ENCODE peak calls at places on chromosome 2, in five cellular contexts. One of them, this sample, is unnamed.

GRCh38 chr2:85438291-85439110 is 20.0 kb downstream of the SH2D6 start:
- DNase-seq in gastrocnemius medialis: no peak
- DNase-seq in OCI-LY7: no peak
- DNase-seq in HFFc6: no peak
- DNase-seq in cardiac muscle cell: no peak
- DNase-seq in this sample: no peak

GRCh38 chr2:25377822-25378421 is 36.2 kb upstream of the DNMT3A start:
- DNase-seq in OCI-LY7: no peak
- DNase-seq in cardiac muscle cell: no peak
- DNase-seq in HFFc6: no peak
- DNase-seq in gastrocnemius medialis: no peak
- DNase-seq in this sample: peak

GRCh38 chr2:80111185-80111584 is 193.4 kb downstream of the LRRTM1 start:
- DNase-seq in OCI-LY7: no peak
- DNase-seq in cardiac muscle cell: no peak
- DNase-seq in HFFc6: peak
- DNase-seq in gastrocnemius medialis: no peak
- DNase-seq in this sample: no peak

GRCh38 chr2:231800493-231801091 is 14.3 kb downstream of the COPS7B start:
- DNase-seq in OCI-LY7: peak
- DNase-seq in cardiac muscle cell: peak
- DNase-seq in HFFc6: peak
- DNase-seq in gastrocnemius medialis: no peak
- DNase-seq in this sample: no peak

GRCh38 chr2:62147610-62148301 is 48.2 kb upstream of the B3GNT2 start:
- DNase-seq in cardiac muscle cell: peak
- DNase-seq in HFFc6: peak
- DNase-seq in OCI-LY7: no peak
- DNase-seq in gastrocnemius medialis: no peak
- DNase-seq in this sample: no peak

GRCh38 chr2:168545439-168546082 is 89.5 kb downstream of the CERS6 start:
- DNase-seq in gastrocnemius medialis: no peak
- DNase-seq in HFFc6: peak
- DNase-seq in OCI-LY7: no peak
- DNase-seq in cardiac muscle cell: peak
- DNase-seq in this sample: no peak

GRCh38 chr2:238024986-238025385 is 35.8 kb upstream of the SCLY start:
- DNase-seq in gastrocnemius medialis: no peak
- DNase-seq in HFFc6: peak
- DNase-seq in cardiac muscle cell: peak
- DNase-seq in OCI-LY7: no peak
- DNase-seq in this sample: no peak

GRCh38 chr2:195498176-195498575 is 158.8 kb upstream of the SLC39A10 start:
- DNase-seq in OCI-LY7: peak
- DNase-seq in gastrocnemius medialis: no peak
- DNase-seq in cardiac muscle cell: peak
- DNase-seq in HFFc6: no peak
- DNase-seq in this sample: peak

GRCh38 chr2:153819501-153819900 is 52.2 kb upstream of the GALNT13 start:
- DNase-seq in gastrocnemius medialis: no peak
- DNase-seq in OCI-LY7: no peak
- DNase-seq in HFFc6: no peak
- DNase-seq in cardiac muscle cell: no peak
- DNase-seq in this sample: no peak

GRCh38 chr2:65220432-65221131 is 7.0 kb upstream of the ACTR2 start:
- DNase-seq in OCI-LY7: no peak
- DNase-seq in gastrocnemius medialis: no peak
- DNase-seq in HFFc6: peak
- DNase-seq in cardiac muscle cell: no peak
- DNase-seq in this sample: no peak

GRCh38 chr2:226423498-226423960 is 376.1 kb downstream of the IRS1 start:
- DNase-seq in HFFc6: no peak
- DNase-seq in cardiac muscle cell: no peak
- DNase-seq in OCI-LY7: no peak
- DNase-seq in gastrocnemius medialis: no peak
- DNase-seq in this sample: peak

GRCh38 chr2:239246723-239247122 is 154.1 kb downstream of the HDAC4 start:
- DNase-seq in HFFc6: no peak
- DNase-seq in cardiac muscle cell: no peak
- DNase-seq in gastrocnemius medialis: peak
- DNase-seq in OCI-LY7: no peak
- DNase-seq in this sample: no peak

GRCh38 chr2:170146784-170147183 is 31.2 kb upstream of the MYO3B start:
- DNase-seq in gastrocnemius medialis: no peak
- DNase-seq in OCI-LY7: no peak
- DNase-seq in cardiac muscle cell: no peak
- DNase-seq in HFFc6: no peak
- DNase-seq in this sample: no peak

GRCh38 chr2:202034249-202035088 is 814 bp downstream of the FZD7 start:
- DNase-seq in HFFc6: no peak
- DNase-seq in gastrocnemius medialis: no peak
- DNase-seq in OCI-LY7: no peak
- DNase-seq in cardiac muscle cell: peak
- DNase-seq in this sample: peak

GRCh38 chr2:237618449-237618848 is 8.9 kb upstream of the LRRFIP1 start:
- DNase-seq in gastrocnemius medialis: no peak
- DNase-seq in OCI-LY7: no peak
- DNase-seq in HFFc6: peak
- DNase-seq in cardiac muscle cell: peak
- DNase-seq in this sample: no peak

GRCh38 chr2:107091163-107091864 is 205.3 kb upstream of the ST6GAL2 start:
- DNase-seq in cardiac muscle cell: peak
- DNase-seq in OCI-LY7: no peak
- DNase-seq in gastrocnemius medialis: no peak
- DNase-seq in HFFc6: no peak
- DNase-seq in this sample: no peak

GRCh38 chr2:56474412-56475158 is 290.8 kb downstream of the CCDC85A start:
- DNase-seq in OCI-LY7: no peak
- DNase-seq in cardiac muscle cell: peak
- DNase-seq in HFFc6: peak
- DNase-seq in gastrocnemius medialis: peak
- DNase-seq in this sample: no peak

GRCh38 chr2:222594679-222595078 is 61.2 kb downstream of the FARSB start:
- DNase-seq in OCI-LY7: no peak
- DNase-seq in gastrocnemius medialis: no peak
- DNase-seq in HFFc6: peak
- DNase-seq in cardiac muscle cell: peak
- DNase-seq in this sample: no peak

GRCh38 chr2:70805987-70806386 is 14.4 kb downstream of the CLEC4F start:
- DNase-seq in gastrocnemius medialis: no peak
- DNase-seq in OCI-LY7: no peak
- DNase-seq in HFFc6: no peak
- DNase-seq in cardiac muscle cell: no peak
- DNase-seq in this sample: no peak

GRCh38 chr2:53268086-53268485 is 499.5 kb upstream of the CHAC2 start:
- DNase-seq in gastrocnemius medialis: no peak
- DNase-seq in cardiac muscle cell: no peak
- DNase-seq in HFFc6: no peak
- DNase-seq in OCI-LY7: no peak
- DNase-seq in this sample: no peak
- TF ChIP-seq CTCF in gastrocnemius medialis: no peak
- TF ChIP-seq CTCF in cardiac muscle cell: no peak
- TF ChIP-seq CTCF in HFFc6: peak
- TF ChIP-seq CTCF in OCI-LY7: no peak
- TF ChIP-seq CTCF in this sample: no peak

DNA sequence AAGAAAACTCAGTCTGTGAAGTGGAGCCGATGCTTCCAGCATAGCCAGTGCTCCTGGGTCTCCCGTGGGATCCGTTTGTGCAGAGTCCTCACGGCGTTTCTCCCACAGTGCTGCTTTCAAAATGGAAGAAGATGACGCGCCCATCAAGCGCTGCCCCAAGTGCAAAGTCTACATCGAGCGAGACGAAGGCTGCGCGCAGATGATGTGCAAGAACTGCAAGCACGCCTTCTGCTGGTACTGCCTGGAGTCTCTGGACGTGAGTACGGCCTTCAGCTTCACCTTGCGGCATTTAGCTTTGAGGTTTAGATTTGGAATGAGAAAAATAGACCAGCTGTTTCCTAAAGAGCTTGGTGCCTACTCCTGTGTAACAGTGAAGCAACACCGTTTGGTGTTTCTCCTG is 107.0 kb downstream of the RNF144A start:
- DNase-seq in gastrocnemius medialis: no peak
- DNase-seq in HFFc6: no peak
- DNase-seq in cardiac muscle cell: no peak
- DNase-seq in OCI-LY7: no peak
- DNase-seq in this sample: no peak
- TF ChIP-seq CTCF in gastrocnemius medialis: no peak
- TF ChIP-seq CTCF in HFFc6: no peak
- TF ChIP-seq CTCF in cardiac muscle cell: no peak
- TF ChIP-seq CTCF in OCI-LY7: no peak
- TF ChIP-seq CTCF in this sample: no peak

GRCh38 chr2:126658910-126659613 is 3.1 kb downstream of the GYPC start:
- DNase-seq in cardiac muscle cell: peak
- DNase-seq in OCI-LY7: peak
- DNase-seq in gastrocnemius medialis: peak
- DNase-seq in HFFc6: peak
- DNase-seq in this sample: no peak
- TF ChIP-seq CTCF in cardiac muscle cell: peak
- TF ChIP-seq CTCF in OCI-LY7: peak
- TF ChIP-seq CTCF in gastrocnemius medialis: no peak
- TF ChIP-seq CTCF in HFFc6: no peak
- TF ChIP-seq CTCF in this sample: no peak

GRCh38 chr2:17762457-17762856 is 8.5 kb downstream of the GEN1 start:
- DNase-seq in cardiac muscle cell: no peak
- DNase-seq in OCI-LY7: no peak
- DNase-seq in HFFc6: no peak
- DNase-seq in gastrocnemius medialis: no peak
- DNase-seq in this sample: no peak

GRCh38 chr2:17768894-17769293 is 15.0 kb downstream of the GEN1 start:
- DNase-seq in gastrocnemius medialis: no peak
- DNase-seq in cardiac muscle cell: no peak
- DNase-seq in HFFc6: no peak
- DNase-seq in OCI-LY7: no peak
- DNase-seq in this sample: no peak

GRCh38 chr2:17759805-17760204 is 5.9 kb downstream of the GEN1 start:
- DNase-seq in HFFc6: no peak
- DNase-seq in OCI-LY7: no peak
- DNase-seq in gastrocnemius medialis: no peak
- DNase-seq in cardiac muscle cell: peak
- DNase-seq in this sample: no peak

GRCh38 chr2:17763641-17764333 is 9.8 kb downstream of the GEN1 start:
- DNase-seq in HFFc6: no peak
- DNase-seq in OCI-LY7: no peak
- DNase-seq in gastrocnemius medialis: no peak
- DNase-seq in cardiac muscle cell: no peak
- DNase-seq in this sample: no peak

DNA sequence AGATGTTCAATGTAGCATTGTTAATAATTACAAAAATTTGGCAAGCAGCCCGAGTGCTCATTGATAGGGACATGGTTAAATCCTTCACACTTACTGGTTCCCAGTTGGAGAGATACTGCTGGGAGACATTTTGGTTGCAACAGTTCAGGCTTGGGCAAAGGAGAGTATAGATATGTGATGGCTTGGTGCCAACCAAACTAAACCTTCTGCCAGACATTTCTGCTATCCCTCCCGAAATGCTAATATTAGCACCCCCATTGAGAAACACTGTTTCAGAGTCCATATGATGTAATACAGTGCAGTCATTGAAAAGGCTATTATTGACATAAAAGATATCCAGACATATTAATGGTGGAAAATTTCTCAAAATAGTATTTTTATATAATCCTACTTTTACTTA is 11.5 kb downstream of the GEN1 start:
- DNase-seq in HFFc6: no peak
- DNase-seq in OCI-LY7: no peak
- DNase-seq in cardiac muscle cell: peak
- DNase-seq in gastrocnemius medialis: no peak
- DNase-seq in this sample: no peak
- TF ChIP-seq CTCF in HFFc6: no peak
- TF ChIP-seq CTCF in OCI-LY7: no peak
- TF ChIP-seq CTCF in cardiac muscle cell: no peak
- TF ChIP-seq CTCF in gastrocnemius medialis: no peak
- TF ChIP-seq CTCF in this sample: no peak

DNA sequence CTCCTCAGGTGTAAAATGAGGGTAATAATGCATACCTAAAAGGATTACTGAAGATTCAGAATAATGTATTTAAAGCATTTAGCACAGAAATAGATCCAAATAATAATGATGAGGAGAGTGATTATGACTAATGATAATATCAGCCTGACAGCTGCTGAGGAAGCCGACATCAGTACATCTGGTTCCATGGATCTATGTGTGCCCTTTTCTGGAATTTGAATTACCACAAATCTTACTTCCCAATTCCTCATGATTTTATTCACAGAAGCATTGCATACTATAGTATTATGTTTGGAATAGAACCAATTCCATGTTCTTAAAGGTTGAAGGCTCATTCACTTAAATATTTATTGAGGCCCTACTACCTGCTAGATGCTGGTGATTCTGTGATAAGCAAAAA is 248.9 kb upstream of the THUMPD2 start:
- DNase-seq in gastrocnemius medialis: no peak
- DNase-seq in OCI-LY7: no peak
- DNase-seq in cardiac muscle cell: no peak
- DNase-seq in HFFc6: no peak
- DNase-seq in this sample: no peak
- TF ChIP-seq CTCF in gastrocnemius medialis: no peak
- TF ChIP-seq CTCF in OCI-LY7: no peak
- TF ChIP-seq CTCF in cardiac muscle cell: no peak
- TF ChIP-seq CTCF in HFFc6: no peak
- TF ChIP-seq CTCF in this sample: no peak

DNA sequence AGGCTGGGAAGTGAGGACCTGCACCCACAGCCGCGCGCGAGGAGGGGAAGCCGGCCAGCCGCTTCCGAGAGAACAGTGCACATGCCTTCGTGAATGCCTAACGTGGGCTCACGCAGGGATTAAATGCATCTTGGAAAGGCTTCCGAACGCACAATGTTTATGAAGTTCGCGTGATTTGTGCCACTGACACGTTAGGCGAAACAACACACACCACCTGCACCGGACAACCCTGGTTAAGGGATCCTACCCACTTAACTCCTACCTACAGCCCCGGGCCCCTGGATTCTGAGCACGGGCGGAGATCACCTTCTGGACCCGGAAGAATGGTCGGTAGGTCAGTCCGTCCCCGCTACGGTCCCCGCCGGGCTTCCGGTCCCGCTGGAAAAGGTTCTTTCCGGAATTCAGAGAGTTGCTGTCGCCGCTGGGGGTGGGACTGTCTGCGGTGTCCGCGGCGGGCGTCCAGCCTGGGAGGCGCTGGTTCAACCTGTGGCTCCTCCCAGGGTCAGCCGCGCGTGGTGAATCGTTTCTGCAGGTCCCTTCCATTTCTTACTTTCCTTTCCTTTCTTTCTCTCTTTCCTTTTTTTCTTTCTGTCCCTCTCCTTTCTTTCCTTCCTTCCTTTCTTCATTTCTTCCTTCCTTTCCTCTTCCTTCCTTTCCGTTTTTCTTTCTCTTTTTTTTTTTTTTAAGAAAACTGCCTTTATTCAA is at the start of gene MTIF2:
- DNase-seq in cardiac muscle cell: peak
- DNase-seq in OCI-LY7: peak
- DNase-seq in gastrocnemius medialis: peak
- DNase-seq in HFFc6: peak
- DNase-seq in this sample: peak
- TF ChIP-seq CTCF in cardiac muscle cell: no peak
- TF ChIP-seq CTCF in OCI-LY7: peak
- TF ChIP-seq CTCF in gastrocnemius medialis: no peak
- TF ChIP-seq CTCF in HFFc6: peak
- TF ChIP-seq CTCF in this sample: no peak

This sample was measured in activated B cell treated with CpG ODN at 0.5 μM for 24 hours.